ENCODE peak calls at places on chromosomes 3 and 15, in eight cellular contexts. M is activated B cell treated with CpG ODN at 0.5 μM for 24 hours; E is HEK293T; K is stimulated activated CD4-positive, alpha-beta T cell treated with anti-CD3 and anti-CD28 coated beads, Interleukin-12 subunit alpha, Interleukin-12 subunit beta, amount 100 ng/mL, for 48 hours; V is DMS 273 treated with DMSO at 0.1 percent for 48 hours; J is stimulated activated CD8-positive, alpha-beta memory T cell treated with anti-CD3 and anti-CD28 coated beads, Interleukin-12 subunit alpha, Interleukin-12 subunit beta, amount 100 ng/mL, for 1 hour; S is left ventricle myocardium inferior; C is hippocampal formation. P is an unnamed sample.

GRCh38 chr15:88954431-88955277 is 41.5 kb upstream of the MFGE8 start:
- DNase-seq in M (no peak), E (no peak), K (no peak), V (no peak), J (no peak), S (peak; percentile 59), C (peak; percentile 58), P (peak; percentile 9)

GRCh38 chr3:50323092-50323600 is 601 bp upstream of the HYAL2 start:
- DNase-seq in M (no peak), E (no peak), K (no peak), V (no peak), J (no peak), S (peak; percentile 47), C (peak; percentile 13), P (no peak)

GRCh38 chr3:11346416-11346815 is 74.2 kb downstream of the ATG7 start:
- DNase-seq in M (no peak), E (no peak), K (no peak), V (no peak), J (no peak), S (no peak), C (no peak), P (no peak)

GRCh38 chr15:48940508-48940907 is 23.2 kb downstream of the SHC4 start:
- DNase-seq in M (no peak), E (no peak), K (no peak), V (no peak), J (no peak), S (no peak), C (no peak), P (no peak)

GRCh38 chr3:192916455-192917257 is 1.0 kb downstream of the MB21D2 start:
- DNase-seq in M (no peak), E (peak; percentile 33), K (no peak), V (peak; percentile 39), J (no peak), S (peak; percentile 77), C (peak; percentile 57), P (no peak)

GRCh38 chr3:98901032-98901464 is 447 bp downstream of the DCBLD2 start:
- DNase-seq in M (peak; percentile 26), E (peak; percentile 34), K (no peak), V (no peak), J (no peak), S (peak; percentile 49), C (peak; percentile 38), P (no peak)

GRCh38 chr15:20358066-20358780 is 183.4 kb downstream of the GOLGA6L6 start:
- DNase-seq in M (peak; percentile 16), E (no peak), K (no peak), V (no peak), J (no peak), S (no peak), C (no peak), P (no peak)

GRCh38 chr3:64443553-64444331 is 218.5 kb upstream of the PRICKLE2 start:
- DNase-seq in M (no peak), E (no peak), K (no peak), V (no peak), J (no peak), S (no peak), C (no peak), P (peak; percentile 65)

GRCh38 chr3:52153389-52154096 is 680 bp downstream of the POC1A start:
- DNase-seq in M (no peak), E (no peak), K (no peak), V (no peak), J (no peak), S (no peak), C (no peak), P (no peak)

GRCh38 chr3:129971368-129972052 is 3.0 kb upstream of the TRH start:
- DNase-seq in M (no peak), E (no peak), K (no peak), V (no peak), J (no peak), S (no peak), C (no peak), P (no peak)

GRCh38 chr3:195893916-195894315 is 14.4 kb downstream of the TNK2 start:
- DNase-seq in M (no peak), E (no peak), K (no peak), V (no peak), J (no peak), S (no peak), C (no peak), P (no peak)

GRCh38 chr3:64623125-64623524 is 64.7 kb downstream of the ADAMTS9 start:
- DNase-seq in M (no peak), E (no peak), K (no peak), V (no peak), J (no peak), S (no peak), C (no peak), P (no peak)

GRCh38 chr15:44535509-44536297 is 1.2 kb upstream of the EIF3J start:
- DNase-seq in M (peak; percentile 21), E (no peak), K (peak; percentile 24), V (no peak), J (no peak), S (no peak), C (no peak), P (no peak)

GRCh38 chr3:107285197-107285596 is 92.0 kb upstream of the CCDC54 start:
- DNase-seq in M (no peak), E (peak; percentile 11), K (no peak), V (no peak), J (no peak), S (no peak), C (no peak), P (no peak)

GRCh38 chr3:131699001-131699400 is 196.2 kb upstream of the MRPL3 start:
- DNase-seq in M (no peak), E (no peak), K (no peak), V (no peak), J (no peak), S (no peak), C (no peak), P (no peak)